ENCODE peak calls at places on chromosomes 7 and 10, in five cellular contexts. O is fibroblast of lung, I is HepG2, Y is colonic mucosa, M is uterus. U is an unnamed sample. For H3K9me3 and H3K27me3, the result is how much of the 10 kb centered on the place peaks cover.

GRCh38 chr10:31650010-31650409 is 278.6 kb downstream of the ARHGAP12 start:
- DNase-seq in Y (peak), I (no peak), O (peak), M (peak), U (peak)

GRCh38 chr10:99870051-99870730 is 87.8 kb downstream of the ABCC2 start:
- DNase-seq in O (no peak), I (no peak), Y (no peak), M (no peak), U (no peak)

GRCh38 chr7:1554332-1555045 is 1.5 kb downstream of the TMEM184A start:
- DNase-seq in M (no peak), Y (no peak), O (no peak), I (no peak), U (no peak)

GRCh38 chr10:18607503-18607902 is 43.9 kb downstream of the NSUN6 start:
- DNase-seq in I (peak), O (peak), M (peak), Y (peak), U (peak)

GRCh38 chr7:140403878-140404564 is at the start of gene RAB19:
- DNase-seq in Y (peak), M (no peak), I (no peak), O (no peak), U (no peak)

GRCh38 chr7:83793558-83793957 is 144.6 kb upstream of the SEMA3E start:
- DNase-seq in Y (no peak), I (no peak), M (no peak), O (no peak), U (no peak)

GRCh38 chr10:102713814-102714620 is at the start of gene ARL3:
- DNase-seq in I (peak), O (peak), Y (peak), M (peak), U (peak)

GRCh38 chr10:49598164-49598856 is 11.8 kb upstream of the SLC18A3 start:
- DNase-seq in I (no peak), Y (peak), O (no peak), M (no peak), U (no peak)

GRCh38 chr7:14351167-14351566 is 361.7 kb upstream of the ETV1 start:
- DNase-seq in Y (no peak), O (no peak), I (no peak), M (no peak), U (no peak)

GRCh38 chr10:72886596-72887522 is 6.7 kb upstream of the OIT3 start:
- DNase-seq in I (no peak), O (no peak), Y (no peak), M (no peak), U (no peak)

DNA sequence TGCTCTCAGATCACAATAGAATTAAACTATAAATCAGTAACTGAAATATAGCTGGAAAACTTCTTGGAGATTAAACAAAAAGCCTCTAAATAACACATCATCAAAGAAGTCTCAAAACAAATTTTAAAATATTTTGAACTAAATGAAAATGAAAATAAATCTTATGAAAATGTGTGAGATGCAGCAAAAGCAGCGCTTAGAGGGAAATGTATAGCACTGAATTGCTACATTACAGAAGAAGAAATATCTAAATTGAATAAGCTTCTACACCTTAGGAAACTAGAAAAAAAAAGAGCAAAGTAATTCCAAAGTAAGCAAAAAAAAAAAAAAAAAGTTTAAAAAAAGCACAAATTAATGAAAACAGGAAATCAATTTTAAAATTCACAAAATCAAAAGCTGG is 35.2 kb downstream of the LMBR1 start:
- DNase-seq in I (no peak), Y (no peak), O (no peak), M (no peak), U (no peak)
- H3K9me3 ChIP-seq in I (under half), Y (under half), O (under half), M (under half), U (under half)

GRCh38 chr10:84164442-84164841 is 9.2 kb upstream of the GPR15LG start:
- DNase-seq in I (no peak), O (no peak), Y (no peak), M (no peak), U (no peak)
- H3K27ac ChIP-seq in I (no peak), O (no peak), Y (peak), M (no peak), U (no peak)

GRCh38 chr7:44759246-44759645 is 10.6 kb downstream of the ZMIZ2 start:
- DNase-seq in I (no peak), M (no peak), O (no peak), Y (no peak), U (no peak)
- H3K27me3 ChIP-seq in I (under half), M (under half), O (under half), Y (under half), U (under half)

GRCh38 chr7:158367634-158367982 is 220.0 kb downstream of the PTPRN2 start:
- DNase-seq in O (no peak), Y (no peak), M (no peak), I (no peak), U (no peak)

GRCh38 chr7:158362912-158363905 is 224.4 kb downstream of the PTPRN2 start:
- DNase-seq in O (no peak), I (no peak), M (no peak), Y (no peak), U (no peak)

GRCh38 chr7:158366916-158367633 is 220.5 kb downstream of the PTPRN2 start:
- DNase-seq in I (no peak), O (no peak), M (no peak), Y (no peak), U (no peak)

GRCh38 chr7:158366346-158366745 is 221.3 kb downstream of the PTPRN2 start:
- DNase-seq in M (no peak), O (no peak), Y (no peak), I (no peak), U (no peak)

DNA sequence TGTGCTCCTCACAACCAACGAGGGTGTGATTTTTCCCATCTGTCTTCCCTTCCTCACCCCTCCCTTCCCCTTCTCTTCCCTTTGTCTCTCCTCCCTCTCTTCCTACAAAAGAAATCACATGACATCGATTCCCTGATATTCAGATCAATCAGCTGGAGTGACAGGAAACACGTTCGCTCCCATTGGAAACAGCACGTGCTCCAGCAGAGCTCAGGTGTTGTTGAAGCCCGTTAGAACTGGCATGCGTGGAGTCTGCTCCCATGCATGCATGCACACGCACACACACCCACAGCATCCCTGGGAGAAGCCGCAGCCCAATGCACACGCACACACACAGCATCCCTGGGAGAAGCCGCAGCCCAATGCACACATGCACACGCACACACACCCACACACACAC is 222.3 kb downstream of the PTPRN2 start:
- DNase-seq in Y (no peak), I (no peak), M (no peak), O (no peak), U (no peak)
- H3K9me3 ChIP-seq in Y (under half), I (under half), M (under half), O (under half), U (under half)

GRCh38 chr10:101611506-101611905 is 23.4 kb downstream of the DPCD start:
- DNase-seq in I (no peak), O (peak), Y (no peak), M (no peak), U (no peak)

GRCh38 chr10:101602767-101603398 is 14.8 kb downstream of the DPCD start:
- DNase-seq in O (peak), Y (peak), I (peak), M (peak), U (peak)

GRCh38 chr10:101611096-101611495 is 23.0 kb downstream of the DPCD start:
- DNase-seq in I (no peak), O (no peak), Y (no peak), M (no peak), U (no peak)

GRCh38 chr10:101609481-101609880 is 21.4 kb downstream of the DPCD start:
- DNase-seq in O (no peak), Y (no peak), I (no peak), M (no peak), U (no peak)

DNA sequence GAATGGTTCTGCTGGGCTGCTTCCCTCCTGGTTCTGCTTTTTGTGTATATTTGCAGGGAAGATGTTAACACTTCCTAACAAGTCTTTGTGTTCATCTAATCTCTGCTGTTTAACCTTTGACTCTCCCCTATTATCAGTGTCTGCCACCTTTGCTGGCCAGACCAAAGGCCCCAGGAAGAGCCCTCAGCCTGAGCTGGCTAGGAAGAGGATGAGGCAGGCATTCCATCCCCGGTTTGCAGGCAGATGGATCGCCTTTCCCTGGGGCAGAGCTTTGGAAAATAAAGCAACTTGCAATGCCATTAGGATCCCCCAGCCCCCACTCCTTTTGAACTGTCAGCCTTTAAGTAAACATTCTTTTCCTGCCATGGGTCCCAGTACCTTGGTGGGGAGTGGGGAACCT is 19.0 kb downstream of the DPCD start:
- DNase-seq in I (no peak), O (no peak), M (no peak), Y (no peak), U (no peak)
- H3K27ac ChIP-seq in I (no peak), O (no peak), M (no peak), Y (no peak), U (no peak)

DNA sequence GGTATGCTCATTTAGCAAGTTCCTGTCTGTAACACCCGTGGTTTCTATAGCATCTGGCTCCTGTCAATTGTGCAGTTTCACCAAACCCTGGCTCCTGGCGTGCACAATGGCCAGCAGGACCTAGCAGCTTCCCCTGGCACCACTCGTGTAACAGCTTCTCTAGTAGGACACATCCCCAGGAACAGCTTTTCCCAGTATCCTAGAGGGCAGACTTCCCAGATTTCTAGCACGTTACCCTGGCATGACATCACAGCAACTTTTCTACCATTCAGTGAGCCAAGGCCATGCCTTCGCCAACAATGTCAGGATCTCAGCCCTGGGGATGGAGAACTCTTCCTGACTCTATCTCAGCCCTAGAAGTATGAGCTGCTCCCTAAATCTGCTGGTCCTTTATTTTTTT is 6.5 kb downstream of the YME1L1 start:
- DNase-seq in Y (no peak), I (no peak), M (no peak), O (no peak), U (peak)
- H3K27me3 ChIP-seq in Y (under half), I (under half), M (under half), O (under half), U (under half)

GRCh38 chr10:130817046-130817624 is 494.4 kb downstream of the TCERG1L start:
- DNase-seq in Y (no peak), O (no peak), M (no peak), I (no peak), U (no peak)

GRCh38 chr10:130817674-130818073 is 493.8 kb downstream of the TCERG1L start:
- DNase-seq in Y (no peak), I (no peak), O (no peak), M (no peak), U (no peak)

GRCh38 chr10:130816116-130816901 is 495.2 kb downstream of the TCERG1L start:
- DNase-seq in M (no peak), I (no peak), Y (no peak), O (no peak), U (no peak)

GRCh38 chr10:130812381-130813148 is 499.0 kb downstream of the TCERG1L start:
- DNase-seq in O (no peak), Y (no peak), I (no peak), M (no peak), U (no peak)

DNA sequence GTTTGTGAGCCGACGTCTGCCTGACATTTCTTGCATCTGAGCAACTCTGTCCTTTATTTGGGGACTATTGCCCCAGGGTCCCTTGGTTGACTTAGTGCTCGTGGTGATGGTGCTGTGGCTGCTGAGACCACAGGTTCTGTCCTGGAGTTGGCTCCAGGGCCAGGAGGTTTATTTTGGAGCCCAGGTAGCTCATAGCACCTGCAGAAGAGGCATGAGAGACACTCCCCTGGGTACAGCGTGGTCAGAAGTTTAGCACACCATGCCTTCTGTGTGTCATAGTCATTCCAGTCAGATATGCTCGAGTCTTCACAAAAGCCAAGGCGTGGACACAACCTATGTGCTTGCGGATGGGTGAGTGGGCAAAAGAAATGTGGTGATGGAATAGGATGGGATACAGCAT is 496.9 kb downstream of the TCERG1L start:
- DNase-seq in I (no peak), O (no peak), Y (no peak), M (no peak), U (no peak)
- H3K9me3 ChIP-seq in I (under half), O (under half), Y (under half), M (under half), U (under half)

GRCh38 chr7:143300959-143301617 is 12.9 kb downstream of the CASP2 start:
- DNase-seq in O (peak), I (no peak), Y (no peak), M (no peak), U (no peak)
- H3K27ac ChIP-seq in O (no peak), I (no peak), Y (no peak), M (no peak), U (no peak)

GRCh38 chr10:131570716-131571307 is 259.3 kb upstream of the TCERG1L start:
- DNase-seq in Y (peak), I (no peak), O (no peak), M (no peak), U (no peak)
- H3K27me3 ChIP-seq in Y (under half), I (under half), O (under half), M (under half), U (under half)

DNA sequence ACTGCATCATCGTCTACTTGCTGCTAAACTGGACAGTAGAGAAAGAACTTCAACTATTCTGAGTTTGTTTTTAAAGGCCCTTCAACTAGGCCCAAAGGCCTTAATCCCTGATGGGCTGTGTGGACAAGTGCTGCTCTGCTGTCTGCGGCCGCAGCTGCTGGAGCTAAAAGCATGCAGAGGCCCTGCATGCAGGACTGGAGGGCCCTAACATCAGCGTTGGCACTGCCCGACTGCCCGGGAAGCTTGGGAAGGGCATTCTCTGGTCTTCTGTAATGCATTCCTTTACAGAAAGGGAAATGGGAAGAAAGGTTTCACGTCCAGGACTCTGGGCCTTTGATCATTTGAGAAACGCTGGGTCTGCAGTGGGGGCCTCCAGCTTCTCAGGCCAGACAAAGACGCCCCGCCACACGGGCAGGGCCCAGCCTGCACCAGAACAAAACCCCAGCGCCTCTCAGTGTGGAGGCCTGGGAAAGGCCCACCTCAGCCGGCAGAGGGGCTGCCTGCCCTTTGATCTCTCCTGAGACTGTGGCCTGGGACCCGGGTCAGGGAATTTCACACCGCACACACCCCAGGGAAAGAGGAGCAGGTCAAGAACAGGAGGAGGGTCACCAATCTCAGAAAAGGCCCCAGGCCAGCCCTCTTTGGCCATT is 229.3 kb downstream of the DNAJB6 start:
- DNase-seq in O (no peak), I (no peak), M (no peak), Y (no peak), U (no peak)
- H3K9me3 ChIP-seq in O (under half), I (under half), M (under half), Y (under half), U (under half)

U was measured in heart left ventricle.